ENCODE peak calls at places on chromosomes 7 and 10, in seven cellular contexts. T, E, V, U, G, A and N are unnamed samples.

GRCh38 chr10:124603376-124604213 is 140.6 kb downstream of the FAM53B start:
- DNase-seq in T (no peak), E (no peak), V (no peak), U (peak), G (no peak), A (no peak), N (no peak)

GRCh38 chr10:47031251-47031952 is 120.2 kb downstream of the PTPN20 start:
- DNase-seq in T (no peak), E (no peak), V (peak), U (no peak), G (peak), A (no peak), N (no peak)

GRCh38 chr10:98373260-98373659 is 41.7 kb downstream of the PYROXD2 start:
- DNase-seq in T (no peak), E (no peak), V (no peak), U (no peak), G (no peak), A (no peak), N (no peak)

GRCh38 chr10:3631709-3632330 is 153.2 kb downstream of the KLF6 start:
- DNase-seq in T (no peak), E (no peak), V (peak), U (no peak), G (no peak), A (no peak), N (no peak)

GRCh38 chr10:70760271-70760787 is 24.8 kb downstream of the TBATA start:
- DNase-seq in T (no peak), E (no peak), V (no peak), U (peak), G (no peak), A (no peak), N (no peak)

GRCh38 chr7:2945171-2945570 is 98.5 kb downstream of the CARD11 start:
- DNase-seq in T (no peak), E (no peak), V (no peak), U (no peak), G (no peak), A (no peak), N (peak)

GRCh38 chr10:68348265-68348741 is 15.6 kb upstream of the PBLD start:
- DNase-seq in T (peak), E (peak), V (peak), U (no peak), G (peak), A (no peak), N (peak)

GRCh38 chr7:151404216-151405011 is 5.4 kb downstream of the WDR86 start:
- DNase-seq in T (no peak), E (peak), V (peak), U (peak), G (no peak), A (no peak), N (no peak)

GRCh38 chr10:93813507-93814465 is 56.0 kb downstream of the LGI1 start:
- DNase-seq in T (peak), E (peak), V (peak), U (peak), G (peak), A (no peak), N (peak)

GRCh38 chr7:133478591-133479135 is 225.8 kb downstream of the EXOC4 start:
- DNase-seq in T (no peak), E (no peak), V (no peak), U (no peak), G (no peak), A (no peak), N (no peak)

GRCh38 chr10:120422459-120422858 is 34.6 kb upstream of the PLPP4 start:
- DNase-seq in T (no peak), E (peak), V (peak), U (no peak), G (no peak), A (peak), N (no peak)

GRCh38 chr7:108497082-108497725 is 28.7 kb downstream of the PNPLA8 start:
- DNase-seq in T (peak), E (peak), V (peak), U (no peak), G (peak), A (peak), N (peak)

GRCh38 chr10:18368681-18369080 is 228.5 kb downstream of the CACNB2 start:
- DNase-seq in T (no peak), E (no peak), V (peak), U (no peak), G (no peak), A (peak), N (no peak)

GRCh38 chr7:19405546-19405945 is 260.3 kb upstream of the FERD3L start:
- DNase-seq in T (no peak), E (no peak), V (peak), U (no peak), G (no peak), A (peak), N (no peak)

GRCh38 chr7:152076324-152076821 is 50.9 kb downstream of the GALNT11 start:
- DNase-seq in T (peak), E (no peak), V (no peak), U (no peak), G (peak), A (no peak), N (peak)

GRCh38 chr7:37201003-37201875 is 247.4 kb downstream of the ELMO1 start:
- DNase-seq in T (peak), E (peak), V (peak), U (peak), G (peak), A (peak), N (peak)

GRCh38 chr7:134432296-134433152 is 26.4 kb downstream of the AKR1B1 start:
- DNase-seq in T (peak), E (peak), V (peak), U (peak), G (peak), A (peak), N (peak)

GRCh38 chr7:33054261-33054964 is 8.2 kb downstream of the NT5C3A start:
- DNase-seq in T (no peak), E (no peak), V (peak), U (no peak), G (no peak), A (no peak), N (no peak)

GRCh38 chr7:10973942-10974716 is 457 bp downstream of the PHF14 start:
- DNase-seq in T (peak), E (peak), V (peak), U (peak), G (peak), A (peak), N (peak)

GRCh38 chr10:70568113-70568512 is 34.4 kb downstream of the PRF1 start:
- DNase-seq in T (no peak), E (no peak), V (no peak), U (no peak), G (no peak), A (no peak), N (no peak)

GRCh38 chr10:61284222-61284890 is 168.8 kb downstream of the TMEM26 start:
- DNase-seq in T (no peak), E (peak), V (peak), U (no peak), G (peak), A (peak), N (no peak)

GRCh38 chr7:343227-343822 is 53.4 kb downstream of the FOXL3 start:
- DNase-seq in T (no peak), E (no peak), V (no peak), U (no peak), G (no peak), A (no peak), N (no peak)

GRCh38 chr10:124318076-124318475 is 100.6 kb downstream of the OAT start:
- DNase-seq in T (no peak), E (no peak), V (no peak), U (no peak), G (no peak), A (no peak), N (peak)

GRCh38 chr10:111129348-111129747 is 52.5 kb downstream of the ADRA2A start:
- DNase-seq in T (no peak), E (no peak), V (no peak), U (no peak), G (no peak), A (no peak), N (no peak)

GRCh38 chr7:74505426-74506328 is 52.0 kb downstream of the GTF2IRD1 start:
- DNase-seq in T (no peak), E (no peak), V (no peak), U (no peak), G (peak), A (no peak), N (no peak)

GRCh38 chr10:132413226-132414205 is 16.5 kb downstream of the PWWP2B start:
- DNase-seq in T (no peak), E (no peak), V (no peak), U (peak), G (no peak), A (no peak), N (no peak)

GRCh38 chr7:100247152-100247757 is 27.5 kb downstream of the PVRIG start:
- DNase-seq in T (no peak), E (peak), V (peak), U (no peak), G (peak), A (peak), N (peak)

GRCh38 chr10:73905256-73906018 is 5.5 kb upstream of the PLAU start:
- DNase-seq in T (no peak), E (no peak), V (peak), U (no peak), G (no peak), A (no peak), N (no peak)

GRCh38 chr7:134042307-134042706 is 84.8 kb upstream of the LRGUK start:
- DNase-seq in T (no peak), E (no peak), V (no peak), U (no peak), G (no peak), A (no peak), N (no peak)

GRCh38 chr7:46776790-46777189 is 805.1 kb downstream of the TNS3 start:
- DNase-seq in T (no peak), E (peak), V (peak), U (no peak), G (no peak), A (no peak), N (no peak)

GRCh38 chr10:78771215-78771614 is 297.6 kb upstream of the ZMIZ1 start:
- DNase-seq in T (no peak), E (no peak), V (no peak), U (no peak), G (no peak), A (no peak), N (no peak)

GRCh38 chr10:130721971-130722370 is 585.8 kb downstream of the GLRX3 start:
- DNase-seq in T (no peak), E (no peak), V (no peak), U (no peak), G (peak), A (no peak), N (no peak)

GRCh38 chr10:51607436-51607835 is 92.0 kb downstream of the CSTF2T start:
- DNase-seq in T (no peak), E (no peak), V (no peak), U (peak), G (peak), A (no peak), N (peak)